ENCODE peak calls at places on chromosomes 1 and 21, in seven cellular contexts. H is NCI-H82; X is neural progenitor cell; S is GM19239; Y is stimulated activated naive CD8-positive, alpha-beta T cell treated with anti-CD3 and anti-CD28 coated beads, Interleukin-15, amount 100 ng/mL, for 72 hours; N is ecto neural progenitor cell; G is stimulated activated CD4-positive, alpha-beta T cell treated with anti-CD3 and anti-CD28 coated beads, Interleukin-2, amount 100 ng/mL, for 48 hours. F is an unnamed sample.

GRCh38 chr1:94725566-94725965 is 94.6 kb upstream of the SLC44A3 start:
- DNase-seq in S (no peak), H (no peak), X (no peak), G (no peak), Y (no peak), N (no peak), F (no peak)

GRCh38 chr1:27522860-27523665 is 33.1 kb upstream of the WASF2 start:
- DNase-seq in G (no peak), Y (peak), H (peak), X (peak), N (no peak), S (no peak), F (no peak)

GRCh38 chr1:227941509-227942020 is 6.2 kb downstream of the WNT9A start:
- DNase-seq in G (no peak), Y (peak), S (no peak), X (no peak), N (peak), H (no peak), F (peak)

GRCh38 chr1:21586926-21587601 is 77.8 kb downstream of the ALPL start:
- DNase-seq in G (no peak), S (no peak), X (peak), Y (no peak), N (no peak), H (peak), F (peak)

GRCh38 chr1:115748396-115749130 is 20.0 kb downstream of the CASQ2 start:
- DNase-seq in Y (no peak), H (no peak), G (no peak), X (no peak), N (no peak), S (no peak), F (no peak)

GRCh38 chr1:119947468-119947867 is 51.2 kb upstream of the ADAM30 start:
- DNase-seq in G (no peak), Y (no peak), S (no peak), N (no peak), X (no peak), H (no peak), F (no peak)

GRCh38 chr21:33121715-33122475 is 52.0 kb downstream of the OLIG1 start:
- DNase-seq in G (no peak), S (no peak), H (peak), N (no peak), X (peak), Y (no peak), F (no peak)

GRCh38 chr1:153880962-153881361 is 41.8 kb downstream of the GATAD2B start:
- DNase-seq in X (peak), S (no peak), G (no peak), Y (peak), N (no peak), H (peak), F (no peak)

GRCh38 chr1:205477759-205478247 is 22.0 kb upstream of the BLACAT1 start:
- DNase-seq in S (no peak), G (no peak), H (no peak), N (no peak), Y (no peak), X (no peak), F (peak)

GRCh38 chr1:115714572-115715141 is 53.9 kb downstream of the CASQ2 start:
- DNase-seq in H (no peak), G (no peak), X (no peak), Y (no peak), N (no peak), S (no peak), F (no peak)

GRCh38 chr1:156117414-156118174 is 3.1 kb downstream of the LMNA start:
- DNase-seq in N (no peak), H (no peak), X (no peak), Y (no peak), G (no peak), S (no peak), F (no peak)

GRCh38 chr1:12658531-12659453 is 14.9 kb downstream of the AADACL4 start:
- DNase-seq in S (peak), H (peak), X (peak), Y (peak), G (peak), N (peak), F (peak)

GRCh38 chr21:25838809-25839208 is 104.0 kb downstream of the GABPA start:
- DNase-seq in H (no peak), S (no peak), Y (no peak), N (no peak), G (no peak), X (no peak), F (no peak)

GRCh38 chr1:227370463-227371254 is 52.4 kb upstream of the CDC42BPA start:
- DNase-seq in N (no peak), X (no peak), G (no peak), H (peak), S (no peak), Y (no peak), F (no peak)

GRCh38 chr1:197234581-197234980 is 33.5 kb upstream of the CRB1 start:
- DNase-seq in S (no peak), X (no peak), G (no peak), N (no peak), Y (no peak), H (no peak), F (no peak)

GRCh38 chr1:118788372-118788955 is 199.7 kb downstream of the TBX15 start:
- DNase-seq in X (no peak), S (no peak), N (no peak), H (no peak), Y (no peak), G (no peak), F (no peak)

GRCh38 chr1:232786845-232787455 is 18.3 kb upstream of the MAP10 start:
- DNase-seq in H (no peak), G (no peak), S (no peak), X (no peak), N (no peak), Y (peak), F (no peak)

GRCh38 chr1:46761740-46762139 is 37.1 kb upstream of the CYP4B1 start:
- DNase-seq in N (no peak), X (no peak), Y (no peak), G (no peak), S (no peak), H (no peak), F (no peak)

GRCh38 chr1:82179162-82179561 is 378.4 kb downstream of the ADGRL2 start:
- DNase-seq in S (no peak), X (no peak), H (peak), Y (no peak), N (no peak), G (no peak), F (no peak)

GRCh38 chr1:46411010-46411405 is 16.9 kb downstream of the FAAH start:
- DNase-seq in X (no peak), H (no peak), S (no peak), G (no peak), Y (no peak), N (no peak), F (no peak)

GRCh38 chr1:51973587-51974474 is 16.7 kb downstream of the RAB3B start:
- DNase-seq in H (no peak), G (no peak), N (no peak), S (no peak), X (no peak), Y (no peak), F (no peak)

GRCh38 chr1:109509176-109510134 is at the start of gene AMIGO1:
- DNase-seq in N (peak), X (peak), Y (peak), G (peak), S (peak), H (peak), F (peak)

GRCh38 chr1:8889925-8890785 is 11.7 kb upstream of the ENO1 start:
- DNase-seq in H (no peak), N (no peak), Y (no peak), G (no peak), X (no peak), S (no peak), F (peak)

GRCh38 chr21:31991356-31992331 is 118.8 kb downstream of the HUNK start:
- DNase-seq in S (no peak), X (peak), H (peak), G (no peak), Y (no peak), N (no peak), F (no peak)

GRCh38 chr1:247444571-247444970 is 13.3 kb downstream of the OR2B11 start:
- DNase-seq in H (no peak), G (no peak), S (no peak), N (no peak), X (no peak), Y (no peak), F (no peak)

GRCh38 chr1:43706598-43707190 is 642 bp upstream of the ST3GAL3 start:
- DNase-seq in H (peak), Y (peak), X (peak), S (peak), N (peak), G (peak), F (no peak)

GRCh38 chr1:94327001-94327685 is 89.8 kb upstream of the ARHGAP29 start:
- DNase-seq in X (peak), G (no peak), S (no peak), H (no peak), Y (no peak), N (peak), F (no peak)

GRCh38 chr1:9827558-9828185 is 3.9 kb upstream of the CLSTN1 start:
- DNase-seq in X (no peak), N (no peak), Y (no peak), G (no peak), H (peak), S (no peak), F (no peak)

GRCh38 chr1:32733573-32734321 is 31.2 kb upstream of the SYNC start:
- DNase-seq in X (peak), N (peak), G (no peak), S (no peak), H (peak), Y (no peak), F (no peak)

GRCh38 chr1:5254975-5255374 is 600.6 kb downstream of the AJAP1 start:
- DNase-seq in G (no peak), X (no peak), N (peak), S (no peak), Y (no peak), H (no peak), F (no peak)